ENCODE peak calls at places on chromosomes 7 and 10, in five cellular contexts. One of them, this sample, is unnamed.

GRCh38 chr7:129615018-129615417 is 3.5 kb downstream of the NRF1 start:
- DNase-seq in AG09309: no peak
- DNase-seq in MM.1S: peak; percentile 73
- DNase-seq in HepG2: peak; percentile 68
- DNase-seq in fibroblast of villous mesenchyme: peak; percentile 66
- DNase-seq in this sample: no peak

GRCh38 chr7:5354460-5355279 is 69.0 kb downstream of the TNRC18 start:
- DNase-seq in AG09309: no peak
- DNase-seq in MM.1S: peak; percentile 21
- DNase-seq in HepG2: no peak
- DNase-seq in fibroblast of villous mesenchyme: peak; percentile 79
- DNase-seq in this sample: no peak

GRCh38 chr10:75367098-75367497 is 34.5 kb downstream of the ZNF503 start:
- DNase-seq in AG09309: no peak
- DNase-seq in MM.1S: no peak
- DNase-seq in HepG2: no peak
- DNase-seq in fibroblast of villous mesenchyme: peak; percentile 36
- DNase-seq in this sample: no peak

GRCh38 chr10:21172774-21173432 is 275.8 kb upstream of the NEBL start:
- DNase-seq in AG09309: no peak
- DNase-seq in MM.1S: no peak
- DNase-seq in HepG2: no peak
- DNase-seq in fibroblast of villous mesenchyme: peak; percentile 3
- DNase-seq in this sample: no peak

GRCh38 chr7:132402751-132403245 is 173.5 kb downstream of the PLXNA4 start:
- DNase-seq in AG09309: peak; percentile 67
- DNase-seq in MM.1S: no peak
- DNase-seq in HepG2: no peak
- DNase-seq in fibroblast of villous mesenchyme: peak; percentile 11
- DNase-seq in this sample: no peak

GRCh38 chr10:48377751-48378585 is 71.5 kb downstream of the MAPK8 start:
- DNase-seq in AG09309: no peak
- DNase-seq in MM.1S: no peak
- DNase-seq in HepG2: no peak
- DNase-seq in fibroblast of villous mesenchyme: no peak
- DNase-seq in this sample: peak; percentile 50

GRCh38 chr10:42960491-42961155 is 116.2 kb upstream of the RET start:
- DNase-seq in AG09309: no peak
- DNase-seq in MM.1S: no peak
- DNase-seq in HepG2: no peak
- DNase-seq in fibroblast of villous mesenchyme: no peak
- DNase-seq in this sample: peak; percentile 23

GRCh38 chr7:131843862-131844261 is 287.4 kb upstream of the PODXL start:
- DNase-seq in AG09309: no peak
- DNase-seq in MM.1S: no peak
- DNase-seq in HepG2: no peak
- DNase-seq in fibroblast of villous mesenchyme: peak; percentile 14
- DNase-seq in this sample: no peak

GRCh38 chr7:30731619-30732018 is 20.3 kb upstream of the INMT start:
- DNase-seq in AG09309: no peak
- DNase-seq in MM.1S: no peak
- DNase-seq in HepG2: no peak
- DNase-seq in fibroblast of villous mesenchyme: no peak
- DNase-seq in this sample: no peak

GRCh38 chr7:115356139-115356746 is 434.3 kb downstream of the MDFIC start:
- DNase-seq in AG09309: no peak
- DNase-seq in MM.1S: peak; percentile 34
- DNase-seq in HepG2: peak; percentile 9
- DNase-seq in fibroblast of villous mesenchyme: peak; percentile 30
- DNase-seq in this sample: no peak

GRCh38 chr10:117007080-117007479 is 2.1 kb upstream of the SHTN1 start:
- DNase-seq in AG09309: peak; percentile 69
- DNase-seq in MM.1S: no peak
- DNase-seq in HepG2: peak; percentile 25
- DNase-seq in fibroblast of villous mesenchyme: peak; percentile 71
- DNase-seq in this sample: peak; percentile 32

GRCh38 chr7:158401826-158402225 is 185.8 kb downstream of the PTPRN2 start:
- DNase-seq in AG09309: no peak
- DNase-seq in MM.1S: no peak
- DNase-seq in HepG2: no peak
- DNase-seq in fibroblast of villous mesenchyme: no peak
- DNase-seq in this sample: no peak

GRCh38 chr7:82257118-82257695 is 186.4 kb downstream of the CACNA2D1 start:
- DNase-seq in AG09309: no peak
- DNase-seq in MM.1S: no peak
- DNase-seq in HepG2: no peak
- DNase-seq in fibroblast of villous mesenchyme: no peak
- DNase-seq in this sample: no peak

GRCh38 chr10:69794673-69795072 is 7.0 kb upstream of the COL13A1 start:
- DNase-seq in AG09309: no peak
- DNase-seq in MM.1S: no peak
- DNase-seq in HepG2: no peak
- DNase-seq in fibroblast of villous mesenchyme: no peak
- DNase-seq in this sample: no peak

GRCh38 chr7:5692112-5692844 is 89.2 kb downstream of the RNF216 start:
- DNase-seq in AG09309: peak; percentile 96
- DNase-seq in MM.1S: no peak
- DNase-seq in HepG2: peak; percentile 71
- DNase-seq in fibroblast of villous mesenchyme: peak; percentile 100
- DNase-seq in this sample: peak; percentile 91

GRCh38 chr10:6918305-6918704 is 338.2 kb upstream of the PRKCQ start:
- DNase-seq in AG09309: no peak
- DNase-seq in MM.1S: peak; percentile 58
- DNase-seq in HepG2: no peak
- DNase-seq in fibroblast of villous mesenchyme: no peak
- DNase-seq in this sample: no peak

GRCh38 chr10:49106451-49106850 is 8.9 kb downstream of the VSTM4 start:
- DNase-seq in AG09309: no peak
- DNase-seq in MM.1S: no peak
- DNase-seq in HepG2: no peak
- DNase-seq in fibroblast of villous mesenchyme: no peak
- DNase-seq in this sample: no peak

GRCh38 chr7:139798221-139798620 is 20.4 kb upstream of the HIPK2 start:
- DNase-seq in AG09309: no peak
- DNase-seq in MM.1S: peak; percentile 97
- DNase-seq in HepG2: no peak
- DNase-seq in fibroblast of villous mesenchyme: no peak
- DNase-seq in this sample: no peak

GRCh38 chr10:102208311-102209035 is 17.6 kb upstream of the ELOVL3 start:
- DNase-seq in AG09309: no peak
- DNase-seq in MM.1S: no peak
- DNase-seq in HepG2: no peak
- DNase-seq in fibroblast of villous mesenchyme: peak; percentile 60
- DNase-seq in this sample: no peak

GRCh38 chr10:70974351-70974901 is 86.1 kb upstream of the PCBD1 start:
- DNase-seq in AG09309: no peak
- DNase-seq in MM.1S: peak; percentile 30
- DNase-seq in HepG2: no peak
- DNase-seq in fibroblast of villous mesenchyme: peak; percentile 3
- DNase-seq in this sample: no peak

GRCh38 chr10:124717911-124718734 is 26.1 kb downstream of the FAM53B start:
- DNase-seq in AG09309: no peak
- DNase-seq in MM.1S: no peak
- DNase-seq in HepG2: no peak
- DNase-seq in fibroblast of villous mesenchyme: no peak
- DNase-seq in this sample: no peak

GRCh38 chr7:90587766-90588165 is 8.4 kb upstream of the CDK14 start:
- DNase-seq in AG09309: no peak
- DNase-seq in MM.1S: no peak
- DNase-seq in HepG2: no peak
- DNase-seq in fibroblast of villous mesenchyme: no peak
- DNase-seq in this sample: no peak

GRCh38 chr7:46011059-46011458 is 90.0 kb upstream of the IGFBP3 start:
- DNase-seq in AG09309: no peak
- DNase-seq in MM.1S: no peak
- DNase-seq in HepG2: no peak
- DNase-seq in fibroblast of villous mesenchyme: no peak
- DNase-seq in this sample: no peak

GRCh38 chr10:104231784-104232612 is at the start of gene CFAP43:
- DNase-seq in AG09309: peak; percentile 68
- DNase-seq in MM.1S: peak; percentile 98
- DNase-seq in HepG2: peak; percentile 93
- DNase-seq in fibroblast of villous mesenchyme: peak; percentile 96
- DNase-seq in this sample: peak; percentile 42

GRCh38 chr10:92913973-92914372 is 65.7 kb downstream of the EXOC6 start:
- DNase-seq in AG09309: no peak
- DNase-seq in MM.1S: no peak
- DNase-seq in HepG2: no peak
- DNase-seq in fibroblast of villous mesenchyme: no peak
- DNase-seq in this sample: no peak

GRCh38 chr10:93515071-93515962 is 18.9 kb downstream of the CEP55 start:
- DNase-seq in AG09309: no peak
- DNase-seq in MM.1S: no peak
- DNase-seq in HepG2: no peak
- DNase-seq in fibroblast of villous mesenchyme: no peak
- DNase-seq in this sample: no peak

GRCh38 chr7:75739796-75740672 is 1.3 kb upstream of the HIP1 start:
- DNase-seq in AG09309: no peak
- DNase-seq in MM.1S: peak; percentile 90
- DNase-seq in HepG2: no peak
- DNase-seq in fibroblast of villous mesenchyme: peak; percentile 83
- DNase-seq in this sample: no peak

GRCh38 chr7:47549916-47550315 is 32.0 kb downstream of the TNS3 start:
- DNase-seq in AG09309: no peak
- DNase-seq in MM.1S: no peak
- DNase-seq in HepG2: no peak
- DNase-seq in fibroblast of villous mesenchyme: no peak
- DNase-seq in this sample: no peak

GRCh38 chr7:38211940-38212339 is 33.9 kb downstream of the STARD3NL start:
- DNase-seq in AG09309: no peak
- DNase-seq in MM.1S: no peak
- DNase-seq in HepG2: no peak
- DNase-seq in fibroblast of villous mesenchyme: no peak
- DNase-seq in this sample: no peak

GRCh38 chr7:29957521-29957920 is 32.1 kb downstream of the SCRN1 start:
- DNase-seq in AG09309: no peak
- DNase-seq in MM.1S: no peak
- DNase-seq in HepG2: peak; percentile 4
- DNase-seq in fibroblast of villous mesenchyme: no peak
- DNase-seq in this sample: no peak

GRCh38 chr7:111413796-111414195 is 148.5 kb downstream of the IMMP2L start:
- DNase-seq in AG09309: no peak
- DNase-seq in MM.1S: no peak
- DNase-seq in HepG2: no peak
- DNase-seq in fibroblast of villous mesenchyme: no peak
- DNase-seq in this sample: no peak

DNA sequence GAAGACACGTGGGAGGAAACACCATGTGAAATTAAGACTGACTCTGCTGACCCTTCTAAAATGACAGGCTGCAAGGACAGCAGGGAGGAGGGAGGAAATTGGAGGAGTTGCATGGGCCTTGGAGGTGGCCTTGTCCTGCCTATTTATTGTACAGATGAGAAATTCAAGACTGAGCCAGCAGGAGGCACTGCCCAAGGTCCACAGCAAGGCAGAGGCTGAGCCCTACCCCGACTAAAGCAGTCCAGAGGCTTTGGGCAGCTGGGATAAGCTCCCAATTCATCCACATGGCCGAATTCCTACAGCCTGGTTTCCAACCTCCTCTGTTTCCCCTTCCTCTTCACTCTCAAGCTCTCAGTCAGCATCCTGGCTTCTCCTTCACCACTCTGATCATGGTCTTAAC is 215.9 kb upstream of the ZMIZ1 start:
- DNase-seq in AG09309: no peak
- DNase-seq in MM.1S: no peak
- DNase-seq in HepG2: no peak
- DNase-seq in fibroblast of villous mesenchyme: peak; percentile 17
- DNase-seq in this sample: no peak
- TF ChIP-seq CTCF in AG09309: peak; percentile 22
- TF ChIP-seq CTCF in MM.1S: no peak
- TF ChIP-seq CTCF in HepG2: peak; percentile 24
- TF ChIP-seq CTCF in fibroblast of villous mesenchyme: peak; percentile 25
- TF ChIP-seq CTCF in this sample: peak; percentile 49

GRCh38 chr7:3430588-3430987 is 129.5 kb downstream of the SDK1 start:
- DNase-seq in AG09309: no peak
- DNase-seq in MM.1S: no peak
- DNase-seq in HepG2: no peak
- DNase-seq in fibroblast of villous mesenchyme: no peak
- DNase-seq in this sample: no peak
- H3K4me3 ChIP-seq in AG09309: no peak overlapping the region
- H3K4me3 ChIP-seq in MM.1S: no peak overlapping the region
- H3K4me3 ChIP-seq in HepG2: no peak overlapping the region
- H3K4me3 ChIP-seq in fibroblast of villous mesenchyme: no peak overlapping the region
- H3K4me3 ChIP-seq in this sample: no peak overlapping the region

DNA sequence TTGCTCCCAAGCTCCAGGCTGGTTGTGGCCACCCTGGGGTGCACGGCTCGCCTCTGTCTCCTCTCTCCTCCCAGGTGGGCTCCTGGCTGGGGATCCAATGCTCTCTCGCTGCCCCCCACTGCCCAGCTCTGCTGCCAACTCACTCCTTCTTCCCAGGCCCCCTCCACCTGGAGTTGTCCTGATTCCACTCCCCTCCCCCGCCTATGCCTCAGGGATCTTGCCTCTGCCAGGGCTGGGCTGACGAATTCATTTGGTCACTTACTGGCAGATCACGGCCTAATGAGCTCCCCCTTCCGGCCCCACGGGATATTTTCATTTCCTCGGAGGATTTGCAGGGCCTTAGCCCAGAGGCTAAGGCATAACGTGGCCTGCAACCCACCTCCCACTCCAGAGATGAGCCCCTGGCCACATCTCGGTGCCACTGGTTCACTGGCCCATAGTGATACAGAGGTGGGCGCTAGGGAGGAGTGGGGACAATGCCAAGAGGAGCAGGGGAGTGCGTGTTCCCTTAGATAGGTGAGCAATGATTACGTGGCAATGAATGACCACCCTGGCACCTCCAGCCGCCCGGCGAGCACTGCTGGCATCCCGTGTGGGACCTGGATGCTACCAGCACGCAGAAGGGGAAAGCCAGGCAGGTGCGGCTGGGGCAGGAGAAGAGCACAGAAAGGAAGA is 344.6 kb upstream of the SHH start:
- DNase-seq in AG09309: no peak
- DNase-seq in MM.1S: peak; percentile 27
- DNase-seq in HepG2: peak; percentile 20
- DNase-seq in fibroblast of villous mesenchyme: no peak
- DNase-seq in this sample: no peak
- TF ChIP-seq CTCF in AG09309: no peak
- TF ChIP-seq CTCF in MM.1S: peak; percentile 40
- TF ChIP-seq CTCF in HepG2: peak; percentile 63
- TF ChIP-seq CTCF in fibroblast of villous mesenchyme: no peak
- TF ChIP-seq CTCF in this sample: peak; percentile 70

DNA sequence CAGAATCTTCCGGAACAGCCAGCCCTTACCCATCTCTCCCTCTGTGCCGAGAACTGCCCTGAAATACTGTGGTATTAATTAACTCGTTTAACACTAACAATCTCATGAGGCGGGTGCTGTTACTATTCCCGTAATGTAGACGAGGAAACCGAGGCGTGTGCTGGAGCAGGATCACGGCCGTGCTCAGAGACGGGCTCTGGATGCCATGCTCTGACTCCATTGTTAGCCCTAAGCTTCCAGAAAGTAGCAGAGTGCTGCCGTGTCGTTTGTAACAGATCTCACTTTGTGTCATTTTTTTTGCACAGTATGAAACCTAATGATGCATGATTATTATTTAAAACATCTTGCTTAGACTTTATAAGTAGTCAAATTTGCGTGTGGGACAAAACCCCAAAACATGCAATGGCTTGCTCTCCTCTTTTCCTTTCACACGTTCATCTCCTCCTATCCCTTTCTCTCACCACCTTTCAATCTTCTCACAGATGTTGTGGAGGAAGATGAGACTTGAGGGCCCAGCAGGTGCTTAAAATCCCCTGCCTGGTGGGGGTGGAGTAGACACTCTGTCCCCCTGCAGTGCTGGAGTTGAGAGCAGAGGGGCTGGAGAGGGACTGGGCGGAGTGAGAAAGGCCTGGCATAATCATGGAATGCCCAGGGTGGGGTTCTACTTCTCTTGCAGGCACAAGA is 479 bp upstream of the ACTR3C start:
- DNase-seq in AG09309: no peak
- DNase-seq in MM.1S: peak; percentile 14
- DNase-seq in HepG2: no peak
- DNase-seq in fibroblast of villous mesenchyme: no peak
- DNase-seq in this sample: no peak
- H3K4me3 ChIP-seq in AG09309: no peak overlapping the region
- H3K4me3 ChIP-seq in MM.1S: peak overlapping the region; percentile 78
- H3K4me3 ChIP-seq in HepG2: peak overlapping the region; percentile 81
- H3K4me3 ChIP-seq in fibroblast of villous mesenchyme: peak overlapping the region; percentile 51
- H3K4me3 ChIP-seq in this sample: peak overlapping the region; percentile 89

This sample was measured in epithelial cell of proximal tubule.